ENCODE peak calls at places on chromosomes 16 and 17, in five cellular contexts. V, T, M, Y and G are unnamed samples.

GRCh38 chr17:50914510-50914849 is 48.3 kb upstream of the TOB1 start:
- DNase-seq in V (no peak), T (no peak), M (peak), Y (no peak), G (no peak)

GRCh38 chr17:27938864-27939263 is 45.7 kb upstream of the LYRM9 start:
- DNase-seq in V (no peak), T (no peak), M (no peak), Y (no peak), G (no peak)

GRCh38 chr17:38734235-38734633 is 4.1 kb downstream of the CISD3 start:
- DNase-seq in V (no peak), T (no peak), M (no peak), Y (no peak), G (no peak)

GRCh38 chr17:66625321-66625767 is 209.6 kb upstream of the CACNG5 start:
- DNase-seq in V (peak), T (peak), M (peak), Y (peak), G (peak)

GRCh38 chr16:575354-576196 is 5.8 kb downstream of the PIGQ start:
- DNase-seq in V (no peak), T (no peak), M (no peak), Y (no peak), G (no peak)

GRCh38 chr17:76641501-76641900 is 2.1 kb downstream of the ST6GALNAC1 start:
- DNase-seq in V (peak), T (peak), M (no peak), Y (no peak), G (peak)

GRCh38 chr17:28492352-28493310 is 13.5 kb upstream of the FOXN1 start:
- DNase-seq in V (no peak), T (no peak), M (no peak), Y (no peak), G (no peak)

GRCh38 chr17:43125133-43125966 is at the start of gene BRCA1:
- DNase-seq in V (peak), T (peak), M (peak), Y (peak), G (peak)

GRCh38 chr16:56916571-56917403 is 15.2 kb upstream of the HERPUD1 start:
- DNase-seq in V (no peak), T (no peak), M (no peak), Y (no peak), G (no peak)

GRCh38 chr16:66590322-66590721 is 11.1 kb downstream of the CMTM2 start:
- DNase-seq in V (no peak), T (no peak), M (no peak), Y (no peak), G (no peak)

GRCh38 chr16:84362410-84362809 is 5.9 kb upstream of the ATP2C2 start:
- DNase-seq in V (no peak), T (peak), M (peak), Y (no peak), G (peak)

GRCh38 chr17:75454193-75454592 is 2.2 kb upstream of the TMEM94 start:
- DNase-seq in V (no peak), T (no peak), M (no peak), Y (no peak), G (peak)

GRCh38 chr17:27540300-27541105 is 84.3 kb downstream of the KSR1 start:
- DNase-seq in V (no peak), T (no peak), M (no peak), Y (peak), G (peak)

GRCh38 chr17:78128616-78129384 is at the start of gene TMC6:
- DNase-seq in V (peak), T (peak), M (peak), Y (no peak), G (peak)

GRCh38 chr16:56689171-56689570 is 6.9 kb downstream of the MT1X start:
- DNase-seq in V (no peak), T (no peak), M (no peak), Y (peak), G (no peak)

GRCh38 chr17:48593840-48594411 is 347 bp upstream of the HOXB5 start:
- DNase-seq in V (no peak), T (peak), M (peak), Y (peak), G (peak)

GRCh38 chr17:15945493-15946209 is 721 bp downstream of the ADORA2B start:
- DNase-seq in V (no peak), T (peak), M (peak), Y (peak), G (no peak)

GRCh38 chr17:50279639-50280038 is 5.4 kb downstream of the TMEM92 start:
- DNase-seq in V (no peak), T (no peak), M (no peak), Y (no peak), G (no peak)

GRCh38 chr17:78597923-78598545 is 20.8 kb upstream of the DNAH17 start:
- DNase-seq in V (no peak), T (no peak), M (no peak), Y (peak), G (no peak)

GRCh38 chr17:39841202-39841601 is 22.9 kb downstream of the IKZF3 start:
- DNase-seq in V (no peak), T (no peak), M (no peak), Y (no peak), G (no peak)

GRCh38 chr17:75159196-75160031 is 5.1 kb upstream of the JPT1 start:
- DNase-seq in V (peak), T (no peak), M (no peak), Y (peak), G (peak)

GRCh38 chr17:50565559-50566350 is 5.2 kb downstream of the CACNA1G start:
- DNase-seq in V (no peak), T (peak), M (peak), Y (peak), G (no peak)

GRCh38 chr16:4660454-4661007 is 32.8 kb upstream of the NUDT16L1 start:
- DNase-seq in V (no peak), T (no peak), M (no peak), Y (peak), G (no peak)

GRCh38 chr17:65332375-65332774 is 195.2 kb downstream of the RGS9 start:
- DNase-seq in V (peak), T (peak), M (no peak), Y (peak), G (peak)

GRCh38 chr16:57539072-57539796 is 2.9 kb upstream of the CCDC102A start:
- DNase-seq in V (no peak), T (no peak), M (no peak), Y (no peak), G (no peak)

GRCh38 chr16:68642436-68643064 is 2.6 kb upstream of the CDH3 start:
- DNase-seq in V (no peak), T (peak), M (peak), Y (peak), G (no peak)

GRCh38 chr17:40307001-40307690 is 1.8 kb upstream of the RARA start:
- DNase-seq in V (no peak), T (peak), M (peak), Y (peak), G (no peak)

DNA sequence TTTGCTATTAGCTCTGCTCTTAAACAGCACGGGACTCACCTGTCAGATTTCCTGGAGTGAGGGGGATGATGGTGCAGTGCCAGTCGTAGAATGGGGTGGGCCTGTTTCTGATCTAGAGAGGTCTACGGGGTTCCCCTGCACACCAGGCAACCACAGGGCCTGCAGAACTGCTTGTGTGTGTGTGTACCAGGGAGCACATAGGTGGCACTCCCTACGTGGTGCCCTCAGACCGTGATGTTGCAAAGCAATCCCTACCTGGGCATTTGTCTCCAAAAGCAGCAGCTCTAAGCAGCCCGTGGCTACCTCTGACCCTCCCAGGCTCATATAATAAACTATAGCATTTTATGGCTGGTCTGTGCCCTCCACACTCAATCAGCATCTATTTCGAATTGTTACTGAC is 38.5 kb downstream of the MPRIP start:
- DNase-seq in V (no peak), T (no peak), M (no peak), Y (no peak), G (no peak)
- TF ChIP-seq EZH2phosphoT487 in V (no peak), T (no peak), M (no peak), Y (no peak), G (no peak)

GRCh38 chr16:49112754-49113153 is 168.9 kb downstream of the CBLN1 start:
- DNase-seq in V (no peak), T (no peak), M (no peak), Y (no peak), G (no peak)
- TF ChIP-seq EZH2phosphoT487 in V (no peak), T (no peak), M (no peak), Y (no peak), G (no peak)

GRCh38 chr16:88705076-88705684 is 1.0 kb downstream of the RNF166 start:
- DNase-seq in V (no peak), T (no peak), M (no peak), Y (peak), G (no peak)

GRCh38 chr16:88703486-88704309 is 2.5 kb downstream of the RNF166 start:
- DNase-seq in V (no peak), T (no peak), M (no peak), Y (no peak), G (no peak)

GRCh38 chr16:88706965-88707871 is 915 bp downstream of the CTU2 start:
- DNase-seq in V (no peak), T (no peak), M (no peak), Y (peak), G (no peak)

GRCh38 chr16:88706288-88706964 is at the start of the genes CTU2 and RNF166:
- DNase-seq in V (peak), T (peak), M (peak), Y (peak), G (peak)

DNA sequence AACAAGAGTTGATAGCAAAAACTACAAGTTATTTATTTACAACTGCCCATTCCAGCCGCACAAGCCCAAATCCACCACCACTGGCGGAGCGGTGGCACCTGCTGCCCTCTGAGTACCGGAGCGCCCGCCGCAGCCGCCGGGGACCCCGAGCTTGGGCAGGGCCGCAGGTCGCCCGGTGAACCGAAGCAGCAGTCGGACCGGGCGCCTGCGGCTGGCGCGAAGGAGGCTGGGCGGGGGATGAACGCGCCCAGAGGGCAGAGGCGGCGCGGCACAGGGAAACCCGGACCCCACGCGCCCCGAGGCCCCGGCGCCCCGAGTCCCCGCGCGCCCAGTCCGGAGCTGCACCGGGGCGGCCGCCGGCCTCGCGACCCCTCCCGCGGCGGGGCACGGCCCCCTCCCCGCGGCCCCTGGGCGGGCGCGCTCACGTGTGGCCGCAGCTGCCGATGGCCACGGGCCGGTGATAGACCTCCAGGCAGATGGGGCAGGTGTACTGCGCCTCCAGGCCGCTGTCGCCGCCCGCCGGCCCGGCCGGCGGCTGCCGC is 391 bp downstream of the RNF166 start:
- DNase-seq in V (no peak), T (no peak), M (peak), Y (peak), G (no peak)
- TF ChIP-seq EZH2phosphoT487 in V (no peak), T (no peak), M (no peak), Y (no peak), G (no peak)

DNA sequence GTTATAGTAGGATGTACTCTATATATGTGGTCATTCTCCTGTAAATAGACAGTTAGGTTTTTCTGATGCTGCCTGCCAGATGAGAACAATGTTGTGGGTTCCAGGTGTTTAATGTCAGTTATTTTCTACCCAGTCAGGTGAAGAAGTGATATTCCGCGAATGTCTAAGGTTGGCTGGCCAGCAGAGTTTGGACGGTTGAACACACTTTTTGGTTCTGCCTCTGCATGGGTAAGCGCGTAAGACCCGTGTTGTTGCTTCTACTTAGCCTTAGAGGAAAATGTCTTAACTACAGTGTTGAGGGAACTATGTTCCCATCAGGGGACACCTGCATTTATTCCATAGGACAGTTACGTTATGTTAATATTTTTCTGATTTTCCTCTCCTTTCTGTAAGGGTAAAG is 162.6 kb downstream of the MAP2K6 start:
- DNase-seq in V (no peak), T (no peak), M (no peak), Y (no peak), G (no peak)
- TF ChIP-seq EZH2phosphoT487 in V (no peak), T (no peak), M (no peak), Y (no peak), G (no peak)

GRCh38 chr16:2715519-2715918 is 4.5 kb downstream of the PRSS27 start:
- DNase-seq in V (no peak), T (peak), M (peak), Y (peak), G (no peak)
- TF ChIP-seq EZH2phosphoT487 in V (no peak), T (no peak), M (no peak), Y (no peak), G (no peak)

DNA sequence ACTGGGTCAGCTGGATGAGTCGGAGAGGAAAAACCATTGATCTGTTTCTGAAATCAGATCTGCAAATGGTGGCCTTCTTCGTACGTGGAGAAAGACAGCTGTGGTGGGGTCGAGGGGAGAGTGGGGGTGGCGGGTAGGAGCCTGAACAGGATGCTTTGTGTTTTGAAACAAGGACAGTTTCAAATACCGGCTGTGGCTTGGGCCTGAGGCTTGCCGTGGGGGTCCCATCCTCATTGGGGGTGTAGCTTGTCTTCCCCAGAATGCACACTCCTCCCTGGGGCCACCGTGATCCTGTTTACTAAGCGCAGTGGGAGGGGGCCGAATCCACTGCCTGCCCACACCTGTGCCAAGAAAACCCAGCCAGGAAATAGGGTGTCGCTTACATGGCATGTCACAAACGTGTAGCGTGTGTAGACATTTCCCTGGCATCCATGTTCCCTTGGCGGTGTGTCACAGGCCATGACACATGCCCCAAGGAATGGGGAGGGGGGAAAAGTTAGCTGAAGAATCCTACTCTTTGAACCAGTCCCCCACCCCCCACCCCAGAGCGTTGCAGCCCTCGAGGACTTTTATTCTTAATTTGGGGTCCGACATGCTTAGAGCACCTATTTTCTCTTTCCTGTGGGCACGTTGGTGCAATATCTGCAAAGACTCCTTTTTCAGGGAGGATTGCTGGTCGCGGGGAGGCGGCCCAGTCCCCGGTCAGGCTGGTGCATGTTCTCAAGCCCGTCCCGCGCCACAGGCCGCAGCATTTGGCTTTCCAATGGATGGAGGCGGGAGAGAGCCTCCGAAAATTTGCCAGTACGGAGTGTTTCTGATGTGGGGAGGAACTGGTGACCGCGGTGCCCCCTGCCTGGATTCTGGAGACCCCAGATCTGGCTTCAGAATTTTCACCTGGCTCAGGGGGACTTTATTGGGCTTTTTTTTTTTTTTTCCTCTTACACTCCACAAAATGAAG is 2.0 kb downstream of the CMIP start:
- DNase-seq in V (no peak), T (peak), M (no peak), Y (peak), G (peak)
- TF ChIP-seq EZH2phosphoT487 in V (no peak), T (no peak), M (no peak), Y (no peak), G (no peak)

GRCh38 chr16:86530251-86531192 is 20.2 kb downstream of the FOXF1 start:
- DNase-seq in V (no peak), T (no peak), M (no peak), Y (no peak), G (no peak)

GRCh38 chr16:86527366-86527765 is 17.0 kb downstream of the FOXF1 start:
- DNase-seq in V (no peak), T (no peak), M (no peak), Y (no peak), G (no peak)

GRCh38 chr16:86531193-86531550 is 20.8 kb downstream of the FOXF1 start:
- DNase-seq in V (no peak), T (no peak), M (no peak), Y (no peak), G (no peak)

GRCh38 chr16:86528061-86528929 is 18.0 kb downstream of the FOXF1 start:
- DNase-seq in V (no peak), T (no peak), M (no peak), Y (no peak), G (no peak)

DNA sequence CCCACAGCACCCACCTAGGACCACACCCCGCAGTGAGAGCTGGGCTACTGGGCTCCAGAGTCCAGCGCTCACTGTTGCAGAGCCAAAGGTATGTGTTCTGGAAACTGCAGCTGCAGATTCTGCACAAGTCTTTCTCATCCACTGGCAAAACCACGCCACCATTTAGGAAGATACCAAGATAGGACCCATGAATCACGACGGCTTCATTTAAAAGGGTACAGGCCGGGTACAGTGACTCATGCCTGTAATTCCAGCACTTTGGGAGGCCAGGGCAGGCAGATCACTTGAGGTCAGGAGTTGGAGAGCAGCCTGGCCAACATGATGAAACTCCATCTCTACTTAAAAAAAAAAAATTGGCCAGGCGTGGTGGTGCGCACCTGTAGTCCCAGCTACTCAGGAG is 18.8 kb downstream of the FOXF1 start:
- DNase-seq in V (no peak), T (no peak), M (no peak), Y (peak), G (no peak)
- TF ChIP-seq EZH2phosphoT487 in V (no peak), T (no peak), M (no peak), Y (no peak), G (no peak)